ENCODE peak calls at places on chromosomes 5 and 9, in six cellular contexts. One of them, this sample, is unnamed.

GRCh38 chr5:76831108-76831447 is 12.2 kb downstream of the F2RL1 start:
- DNase-seq in OCI-LY7: no peak
- DNase-seq in neural progenitor cell: peak; percentile 46
- DNase-seq in NCI-H2171: no peak
- DNase-seq in HuH-7.5: no peak
- DNase-seq in psoas muscle: no peak
- DNase-seq in this sample: peak; percentile 72

GRCh38 chr5:3622961-3623360 is 27.3 kb downstream of the IRX1 start:
- DNase-seq in OCI-LY7: no peak
- DNase-seq in HuH-7.5: no peak
- DNase-seq in NCI-H2171: no peak
- DNase-seq in neural progenitor cell: no peak
- DNase-seq in psoas muscle: no peak
- DNase-seq in this sample: no peak

GRCh38 chr5:77066823-77067442 is 20.2 kb downstream of the ZBED3 start:
- DNase-seq in HuH-7.5: no peak
- DNase-seq in NCI-H2171: no peak
- DNase-seq in OCI-LY7: no peak
- DNase-seq in psoas muscle: peak; percentile 24
- DNase-seq in neural progenitor cell: no peak
- DNase-seq in this sample: peak; percentile 34

GRCh38 chr9:17160327-17160726 is 25.5 kb downstream of the CNTLN start:
- DNase-seq in NCI-H2171: no peak
- DNase-seq in neural progenitor cell: no peak
- DNase-seq in HuH-7.5: no peak
- DNase-seq in psoas muscle: no peak
- DNase-seq in OCI-LY7: no peak
- DNase-seq in this sample: no peak

GRCh38 chr5:169637085-169637855 is at the start of gene DOCK2:
- DNase-seq in HuH-7.5: no peak
- DNase-seq in neural progenitor cell: peak; percentile 21
- DNase-seq in OCI-LY7: peak; percentile 85
- DNase-seq in NCI-H2171: no peak
- DNase-seq in psoas muscle: peak; percentile 53
- DNase-seq in this sample: no peak

GRCh38 chr5:150848271-150848670 is 1.9 kb downstream of the IRGM start:
- DNase-seq in NCI-H2171: no peak
- DNase-seq in neural progenitor cell: no peak
- DNase-seq in psoas muscle: no peak
- DNase-seq in OCI-LY7: no peak
- DNase-seq in HuH-7.5: no peak
- DNase-seq in this sample: peak; percentile 4

GRCh38 chr5:3310551-3311340 is 284.9 kb upstream of the IRX1 start:
- DNase-seq in neural progenitor cell: peak; percentile 35
- DNase-seq in NCI-H2171: peak; percentile 59
- DNase-seq in HuH-7.5: no peak
- DNase-seq in OCI-LY7: no peak
- DNase-seq in psoas muscle: no peak
- DNase-seq in this sample: no peak

GRCh38 chr5:87120518-87121314 is 147.0 kb upstream of the RASA1 start:
- DNase-seq in neural progenitor cell: no peak
- DNase-seq in psoas muscle: no peak
- DNase-seq in OCI-LY7: no peak
- DNase-seq in HuH-7.5: no peak
- DNase-seq in NCI-H2171: no peak
- DNase-seq in this sample: peak; percentile 88

GRCh38 chr5:102792705-102793104 is 37.6 kb downstream of the PAM start:
- DNase-seq in psoas muscle: no peak
- DNase-seq in OCI-LY7: peak; percentile 4
- DNase-seq in HuH-7.5: no peak
- DNase-seq in neural progenitor cell: no peak
- DNase-seq in NCI-H2171: no peak
- DNase-seq in this sample: peak; percentile 39

GRCh38 chr9:5895782-5896181 is 5.1 kb downstream of the MLANA start:
- DNase-seq in OCI-LY7: no peak
- DNase-seq in HuH-7.5: no peak
- DNase-seq in NCI-H2171: no peak
- DNase-seq in neural progenitor cell: no peak
- DNase-seq in psoas muscle: no peak
- DNase-seq in this sample: no peak

This sample was measured in HFFc6.